ENCODE peak calls at places on chromosomes 5 and 9, in four cellular contexts. E, X, J and G are unnamed samples.

GRCh38 chr5:61768692-61769281 is 436.7 kb downstream of the ZSWIM6 start:
- DNase-seq in J (peak; percentile 29), E (peak; percentile 71), X (peak; percentile 11), G (peak; percentile 53)

GRCh38 chr5:160030631-160031377 is 21.9 kb downstream of the TTC1 start:
- DNase-seq in E (no peak), J (no peak), X (no peak), G (no peak)

GRCh38 chr5:143985832-143986485 is 174.0 kb downstream of the HMHB1 start:
- DNase-seq in E (no peak), J (no peak), X (peak; percentile 84), G (no peak)

GRCh38 chr5:138568061-138568824 is 7.0 kb downstream of the HSPA9 start:
- DNase-seq in E (no peak), J (no peak), X (peak; percentile 49), G (no peak)

GRCh38 chr5:7882926-7883325 is 14.0 kb downstream of the MTRR start:
- DNase-seq in X (no peak), J (no peak), E (no peak), G (no peak)

GRCh38 chr5:13987843-13988464 is 43.5 kb upstream of the DNAH5 start:
- DNase-seq in E (peak; percentile 70), J (peak; percentile 55), X (peak; percentile 74), G (peak; percentile 66)

GRCh38 chr9:109705515-109705914 is 74.5 kb upstream of the PALM2AKAP2 start:
- DNase-seq in E (no peak), X (peak; percentile 72), J (no peak), G (no peak)

GRCh38 chr5:143229896-143230675 is 173.4 kb downstream of the NR3C1 start:
- DNase-seq in J (peak; percentile 37), X (peak; percentile 84), E (peak; percentile 38), G (no peak)

GRCh38 chr5:144189800-144190429 is 19.2 kb downstream of the KCTD16 start:
- DNase-seq in J (no peak), X (peak; percentile 63), E (peak; percentile 61), G (no peak)

GRCh38 chr5:126780165-126780827 is 3.4 kb downstream of the LMNB1 start:
- DNase-seq in X (peak; percentile 83), E (peak; percentile 50), J (peak; percentile 61), G (peak; percentile 18)

GRCh38 chr5:67358186-67358585 is 161.6 kb upstream of the CD180 start:
- DNase-seq in J (no peak), X (peak; percentile 43), E (no peak), G (no peak)

GRCh38 chr9:16266648-16267276 is 603.7 kb downstream of the BNC2 start:
- DNase-seq in J (no peak), X (peak; percentile 36), E (peak; percentile 12), G (peak; percentile 31)

GRCh38 chr5:140221697-140222223 is 46.8 kb downstream of the CYSTM1 start:
- DNase-seq in X (peak; percentile 92), E (no peak), J (no peak), G (no peak)

GRCh38 chr9:755454-756381 is 85.8 kb upstream of the DMRT1 start:
- DNase-seq in X (peak; percentile 96), E (no peak), J (peak; percentile 53), G (no peak)

GRCh38 chr9:111966851-111967250 is 70.2 kb downstream of the UGCG start:
- DNase-seq in J (no peak), E (no peak), X (peak; percentile 81), G (no peak)

GRCh38 chr5:176548967-176549444 is at the start of gene CDHR2:
- DNase-seq in E (peak; percentile 67), X (no peak), J (no peak), G (no peak)

GRCh38 chr9:9791621-9792020 is 821.2 kb downstream of the PTPRD start:
- DNase-seq in E (no peak), J (no peak), X (peak; percentile 28), G (no peak)

GRCh38 chr5:7868427-7868772 is 431 bp downstream of the FASTKD3 start:
- DNase-seq in X (no peak), J (no peak), E (no peak), G (no peak)

GRCh38 chr5:113337515-113338140 is 97.2 kb downstream of the TSSK1B start:
- DNase-seq in E (no peak), X (peak; percentile 59), J (no peak), G (no peak)

GRCh38 chr9:98798254-98798653 is 1.9 kb upstream of the ANKS6 start:
- DNase-seq in J (no peak), X (no peak), E (no peak), G (no peak)

GRCh38 chr5:141821430-141821925 is 56.7 kb downstream of the PCDH1 start:
- DNase-seq in X (peak; percentile 83), E (no peak), J (no peak), G (no peak)

GRCh38 chr5:168818586-168818985 is 239.4 kb upstream of the PANK3 start:
- DNase-seq in E (no peak), J (no peak), X (no peak), G (no peak)

GRCh38 chr5:4295663-4296339 is 700.2 kb downstream of the IRX1 start:
- DNase-seq in E (no peak), X (no peak), J (no peak), G (peak; percentile 48)

GRCh38 chr5:33043598-33043997 is 332.5 kb downstream of the NPR3 start:
- DNase-seq in J (no peak), X (no peak), E (no peak), G (no peak)

GRCh38 chr5:91162534-91163381 is 220.4 kb downstream of the ARRDC3 start:
- DNase-seq in E (peak; percentile 94), J (peak; percentile 88), X (peak; percentile 93), G (peak; percentile 18)

GRCh38 chr5:115423541-115423940 is 121.0 kb downstream of the FEM1C start:
- DNase-seq in X (no peak), J (peak; percentile 40), E (peak; percentile 44), G (no peak)

GRCh38 chr9:32603914-32604852 is 31.2 kb upstream of the NDUFB6 start:
- DNase-seq in E (peak; percentile 67), J (no peak), X (peak; percentile 21), G (peak; percentile 15)

GRCh38 chr9:22119537-22120167 is 110.5 kb upstream of the CDKN2B start:
- DNase-seq in J (no peak), E (peak; percentile 21), X (peak; percentile 70), G (no peak)

GRCh38 chr5:179768326-179769085 is 25.3 kb upstream of the LTC4S start:
- DNase-seq in X (no peak), E (no peak), J (no peak), G (no peak)

GRCh38 chr9:107694390-107694789 is 204.8 kb upstream of the KLF4 start:
- DNase-seq in E (no peak), X (peak; percentile 13), J (no peak), G (no peak)

GRCh38 chr5:378301-378891 is 56.9 kb downstream of the AHRR start:
- DNase-seq in X (peak; percentile 45), J (no peak), E (no peak), G (peak; percentile 1)

GRCh38 chr5:73826761-73827450 is 200.9 kb downstream of the ARHGEF28 start:
- DNase-seq in E (no peak), X (peak; percentile 58), J (peak; percentile 14), G (no peak)

GRCh38 chr9:84327184-84327583 is 13.4 kb downstream of the SLC28A3 start:
- DNase-seq in J (no peak), E (no peak), X (peak; percentile 39), G (no peak)

GRCh38 chr9:121783126-121783522 is 131.7 kb downstream of the DAB2IP start:
- DNase-seq in J (no peak), E (no peak), X (no peak), G (no peak)

DNA sequence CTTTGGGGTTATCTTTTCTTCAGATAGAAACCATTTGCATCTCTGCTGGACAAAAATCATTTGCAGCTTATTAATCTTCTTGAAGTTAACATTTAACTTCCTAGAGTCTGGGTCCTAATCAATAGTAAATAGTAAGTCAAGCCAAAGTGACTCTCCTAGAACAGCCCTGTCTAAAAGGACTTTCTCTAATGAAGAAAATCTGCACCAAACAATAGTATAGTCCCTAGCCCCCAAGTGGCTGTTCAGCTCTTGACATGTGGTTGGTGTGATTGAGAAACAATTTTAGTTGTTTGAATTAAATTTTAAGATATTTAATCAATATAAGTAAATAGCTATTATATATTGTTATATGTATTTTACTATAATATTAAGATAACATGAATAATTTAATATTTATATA is 64.6 kb upstream of the SHB start:
- DNase-seq in X (no peak), J (no peak), E (no peak), G (no peak)
- TF ChIP-seq CTCF in X (no peak), J (no peak), E (no peak), G (no peak)

DNA sequence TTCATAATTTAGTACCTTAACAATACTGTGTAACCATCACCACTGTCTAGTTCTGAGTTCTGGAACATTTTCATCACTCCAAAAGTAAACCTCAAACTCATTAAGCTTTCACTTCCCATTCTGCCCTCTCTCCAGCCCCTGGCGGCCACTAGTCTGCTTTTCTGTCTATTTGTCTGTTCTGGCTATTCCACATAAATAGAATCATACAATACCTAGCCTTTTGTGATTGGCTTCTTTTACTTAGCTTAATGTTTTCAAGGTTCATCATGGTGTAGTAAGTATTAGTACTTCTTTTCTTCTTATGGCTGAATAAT is 138.7 kb downstream of the RAPGEF6 start:
- DNase-seq in J (no peak), X (no peak), E (no peak), G (no peak)
- TF ChIP-seq CTCF in J (no peak), X (no peak), E (no peak), G (no peak)

GRCh38 chr5:150079655-150080461 is 6.5 kb downstream of the CSF1R start:
- DNase-seq in J (no peak), E (no peak), X (no peak), G (no peak)

GRCh38 chr5:150082364-150082763 is 4.0 kb downstream of the CSF1R start:
- DNase-seq in X (no peak), E (no peak), J (no peak), G (no peak)

GRCh38 chr5:150078802-150079654 is 7.3 kb downstream of the CSF1R start:
- DNase-seq in E (no peak), J (no peak), X (no peak), G (no peak)

GRCh38 chr5:150081541-150082283 is 4.6 kb downstream of the CSF1R start:
- DNase-seq in X (no peak), J (peak; percentile 78), E (no peak), G (peak; percentile 27)

GRCh38 chr5:150080696-150081435 is 5.5 kb downstream of the CSF1R start:
- DNase-seq in E (no peak), J (no peak), X (no peak), G (no peak)
- TF ChIP-seq CTCF in E (no peak), J (no peak), X (no peak), G (no peak)

GRCh38 chr9:120475341-120475740 is 104.6 kb downstream of the CDK5RAP2 start:
- DNase-seq in X (peak; percentile 93), J (no peak), E (no peak), G (no peak)
- TF ChIP-seq CTCF in X (no peak), J (no peak), E (no peak), G (no peak)

DNA sequence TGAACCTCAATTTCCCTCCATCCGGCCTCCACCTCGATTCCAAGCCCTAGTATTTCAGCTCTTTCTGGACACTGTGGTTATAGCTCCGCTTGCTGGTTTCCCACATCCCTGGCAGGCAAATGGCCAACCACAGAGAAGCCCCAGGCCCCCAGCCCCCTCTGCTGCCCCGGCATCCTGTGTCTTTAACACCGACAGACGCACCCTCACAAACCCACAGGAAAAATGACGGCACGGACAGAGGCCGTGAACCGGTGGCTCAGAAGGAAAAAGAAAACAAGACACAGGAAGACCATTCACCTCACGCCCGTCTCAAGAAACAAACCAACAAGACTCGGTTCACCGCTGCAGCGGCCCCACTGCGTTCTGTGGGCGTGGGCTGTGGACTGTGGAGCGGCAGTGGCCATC is 1.5 kb upstream of the CLIC3 start:
- DNase-seq in E (no peak), J (no peak), X (no peak), G (no peak)
- TF ChIP-seq CTCF in E (no peak), J (no peak), X (no peak), G (no peak)